ENCODE peak calls at places on chromosomes 5 and 9, in seven cellular contexts. One of them, this sample, is unnamed.

GRCh38 chr5:141826674-141827073 is 51.5 kb downstream of the PCDH1 start:
- DNase-seq in natural killer cell: no peak
- DNase-seq in IMR-90: no peak
- DNase-seq in GM13976: no peak
- DNase-seq in retinal pigment epithelial cell: no peak
- DNase-seq in upper lobe of left lung: no peak
- DNase-seq in left ventricle myocardium inferior: peak; percentile 53
- DNase-seq in this sample: no peak

GRCh38 chr9:107358867-107359440 is 75.9 kb downstream of the RAD23B start:
- DNase-seq in natural killer cell: no peak
- DNase-seq in IMR-90: no peak
- DNase-seq in GM13976: no peak
- DNase-seq in retinal pigment epithelial cell: no peak
- DNase-seq in upper lobe of left lung: no peak
- DNase-seq in left ventricle myocardium inferior: no peak
- DNase-seq in this sample: no peak

GRCh38 chr5:156838966-156839365 is 11.1 kb upstream of the PPP1R2B start:
- DNase-seq in natural killer cell: no peak
- DNase-seq in IMR-90: no peak
- DNase-seq in GM13976: no peak
- DNase-seq in retinal pigment epithelial cell: no peak
- DNase-seq in upper lobe of left lung: no peak
- DNase-seq in left ventricle myocardium inferior: no peak
- DNase-seq in this sample: no peak

GRCh38 chr5:137708062-137708461 is 27.8 kb downstream of the KLHL3 start:
- DNase-seq in natural killer cell: no peak
- DNase-seq in IMR-90: no peak
- DNase-seq in GM13976: no peak
- DNase-seq in retinal pigment epithelial cell: no peak
- DNase-seq in upper lobe of left lung: no peak
- DNase-seq in left ventricle myocardium inferior: no peak
- DNase-seq in this sample: no peak

GRCh38 chr5:116652196-116652729 is 77.6 kb upstream of the SEMA6A start:
- DNase-seq in natural killer cell: no peak
- DNase-seq in IMR-90: peak; percentile 68
- DNase-seq in GM13976: peak; percentile 44
- DNase-seq in retinal pigment epithelial cell: peak; percentile 54
- DNase-seq in upper lobe of left lung: no peak
- DNase-seq in left ventricle myocardium inferior: peak; percentile 62
- DNase-seq in this sample: no peak

GRCh38 chr9:20242767-20243166 is 379.5 kb downstream of the MLLT3 start:
- DNase-seq in natural killer cell: no peak
- DNase-seq in IMR-90: no peak
- DNase-seq in GM13976: peak; percentile 36
- DNase-seq in retinal pigment epithelial cell: no peak
- DNase-seq in upper lobe of left lung: no peak
- DNase-seq in left ventricle myocardium inferior: no peak
- DNase-seq in this sample: no peak

GRCh38 chr5:134526483-134527155 is 1.1 kb downstream of the JADE2 start:
- DNase-seq in natural killer cell: peak; percentile 64
- DNase-seq in IMR-90: no peak
- DNase-seq in GM13976: peak; percentile 85
- DNase-seq in retinal pigment epithelial cell: no peak
- DNase-seq in upper lobe of left lung: peak; percentile 86
- DNase-seq in left ventricle myocardium inferior: peak; percentile 82
- DNase-seq in this sample: no peak

GRCh38 chr5:66757219-66757833 is 161.1 kb downstream of the MAST4 start:
- DNase-seq in natural killer cell: no peak
- DNase-seq in IMR-90: peak; percentile 44
- DNase-seq in GM13976: peak; percentile 33
- DNase-seq in retinal pigment epithelial cell: peak; percentile 22
- DNase-seq in upper lobe of left lung: peak; percentile 68
- DNase-seq in left ventricle myocardium inferior: no peak
- DNase-seq in this sample: no peak

GRCh38 chr5:30401479-30402058 is 791.9 kb upstream of the CDH6 start:
- DNase-seq in natural killer cell: no peak
- DNase-seq in IMR-90: peak; percentile 48
- DNase-seq in GM13976: no peak
- DNase-seq in retinal pigment epithelial cell: peak; percentile 26
- DNase-seq in upper lobe of left lung: no peak
- DNase-seq in left ventricle myocardium inferior: no peak
- DNase-seq in this sample: no peak

GRCh38 chr5:177600458-177601018 is 606 bp downstream of the B4GALT7 start:
- DNase-seq in natural killer cell: no peak
- DNase-seq in IMR-90: peak; percentile 54
- DNase-seq in GM13976: no peak
- DNase-seq in retinal pigment epithelial cell: no peak
- DNase-seq in upper lobe of left lung: no peak
- DNase-seq in left ventricle myocardium inferior: no peak
- DNase-seq in this sample: no peak

GRCh38 chr5:33369470-33370134 is 71.2 kb upstream of the TARS1 start:
- DNase-seq in natural killer cell: no peak
- DNase-seq in IMR-90: peak; percentile 52
- DNase-seq in GM13976: no peak
- DNase-seq in retinal pigment epithelial cell: peak; percentile 30
- DNase-seq in upper lobe of left lung: no peak
- DNase-seq in left ventricle myocardium inferior: no peak
- DNase-seq in this sample: no peak

GRCh38 chr5:166551384-166551783 is 1740.1 kb upstream of the WWC1 start:
- DNase-seq in natural killer cell: no peak
- DNase-seq in IMR-90: no peak
- DNase-seq in GM13976: no peak
- DNase-seq in retinal pigment epithelial cell: peak; percentile 39
- DNase-seq in upper lobe of left lung: no peak
- DNase-seq in left ventricle myocardium inferior: no peak
- DNase-seq in this sample: no peak

GRCh38 chr9:110835404-110835803 is 166.8 kb downstream of the MUSK start:
- DNase-seq in natural killer cell: no peak
- DNase-seq in IMR-90: peak; percentile 91
- DNase-seq in GM13976: no peak
- DNase-seq in retinal pigment epithelial cell: peak; percentile 67
- DNase-seq in upper lobe of left lung: no peak
- DNase-seq in left ventricle myocardium inferior: no peak
- DNase-seq in this sample: no peak

GRCh38 chr5:118326496-118327045 is 661.8 kb downstream of the DTWD2 start:
- DNase-seq in natural killer cell: no peak
- DNase-seq in IMR-90: no peak
- DNase-seq in GM13976: no peak
- DNase-seq in retinal pigment epithelial cell: peak; percentile 43
- DNase-seq in upper lobe of left lung: no peak
- DNase-seq in left ventricle myocardium inferior: no peak
- DNase-seq in this sample: no peak

GRCh38 chr5:61866930-61867329 is 439.1 kb upstream of the KIF2A start:
- DNase-seq in natural killer cell: no peak
- DNase-seq in IMR-90: peak; percentile 38
- DNase-seq in GM13976: no peak
- DNase-seq in retinal pigment epithelial cell: peak; percentile 9
- DNase-seq in upper lobe of left lung: no peak
- DNase-seq in left ventricle myocardium inferior: no peak
- DNase-seq in this sample: no peak

GRCh38 chr5:61860978-61861377 is 445.0 kb upstream of the KIF2A start:
- DNase-seq in natural killer cell: no peak
- DNase-seq in IMR-90: no peak
- DNase-seq in GM13976: no peak
- DNase-seq in retinal pigment epithelial cell: no peak
- DNase-seq in upper lobe of left lung: no peak
- DNase-seq in left ventricle myocardium inferior: no peak
- DNase-seq in this sample: no peak
- TF ChIP-seq CTCF in natural killer cell: no peak
- TF ChIP-seq CTCF in IMR-90: no peak
- TF ChIP-seq CTCF in GM13976: no peak
- TF ChIP-seq CTCF in retinal pigment epithelial cell: peak; percentile 6
- TF ChIP-seq CTCF in upper lobe of left lung: no peak
- TF ChIP-seq CTCF in left ventricle myocardium inferior: no peak
- TF ChIP-seq CTCF in this sample: no peak

GRCh38 chr5:36734422-36734821 is 128.0 kb downstream of the SLC1A3 start:
- DNase-seq in natural killer cell: no peak
- DNase-seq in IMR-90: peak; percentile 36
- DNase-seq in GM13976: no peak
- DNase-seq in retinal pigment epithelial cell: no peak
- DNase-seq in upper lobe of left lung: no peak
- DNase-seq in left ventricle myocardium inferior: no peak
- DNase-seq in this sample: no peak
- TF ChIP-seq CTCF in natural killer cell: no peak
- TF ChIP-seq CTCF in IMR-90: peak; percentile 23
- TF ChIP-seq CTCF in GM13976: peak; percentile 27
- TF ChIP-seq CTCF in retinal pigment epithelial cell: peak; percentile 19
- TF ChIP-seq CTCF in upper lobe of left lung: no peak
- TF ChIP-seq CTCF in left ventricle myocardium inferior: peak; percentile 34
- TF ChIP-seq CTCF in this sample: no peak

GRCh38 chr5:15459200-15459599 is 40.8 kb upstream of the FBXL7 start:
- DNase-seq in natural killer cell: no peak
- DNase-seq in IMR-90: no peak
- DNase-seq in GM13976: no peak
- DNase-seq in retinal pigment epithelial cell: no peak
- DNase-seq in upper lobe of left lung: no peak
- DNase-seq in left ventricle myocardium inferior: no peak
- DNase-seq in this sample: no peak

GRCh38 chr5:15463231-15463630 is 36.7 kb upstream of the FBXL7 start:
- DNase-seq in natural killer cell: no peak
- DNase-seq in IMR-90: peak; percentile 33
- DNase-seq in GM13976: no peak
- DNase-seq in retinal pigment epithelial cell: no peak
- DNase-seq in upper lobe of left lung: no peak
- DNase-seq in left ventricle myocardium inferior: no peak
- DNase-seq in this sample: no peak
- TF ChIP-seq CTCF in natural killer cell: no peak
- TF ChIP-seq CTCF in IMR-90: peak; percentile 72
- TF ChIP-seq CTCF in GM13976: no peak
- TF ChIP-seq CTCF in retinal pigment epithelial cell: peak; percentile 65
- TF ChIP-seq CTCF in upper lobe of left lung: no peak
- TF ChIP-seq CTCF in left ventricle myocardium inferior: peak; percentile 60
- TF ChIP-seq CTCF in this sample: no peak

GRCh38 chr9:129813661-129814060 is 10.3 kb downstream of the TOR1A start:
- DNase-seq in natural killer cell: no peak
- DNase-seq in IMR-90: no peak
- DNase-seq in GM13976: no peak
- DNase-seq in retinal pigment epithelial cell: no peak
- DNase-seq in upper lobe of left lung: no peak
- DNase-seq in left ventricle myocardium inferior: no peak
- DNase-seq in this sample: no peak

GRCh38 chr9:129814432-129815223 is 9.3 kb downstream of the TOR1A start:
- DNase-seq in natural killer cell: no peak
- DNase-seq in IMR-90: no peak
- DNase-seq in GM13976: no peak
- DNase-seq in retinal pigment epithelial cell: no peak
- DNase-seq in upper lobe of left lung: no peak
- DNase-seq in left ventricle myocardium inferior: no peak
- DNase-seq in this sample: no peak

GRCh38 chr9:129812385-129812784 is 9.4 kb downstream of the TOR1B start:
- DNase-seq in natural killer cell: no peak
- DNase-seq in IMR-90: no peak
- DNase-seq in GM13976: no peak
- DNase-seq in retinal pigment epithelial cell: no peak
- DNase-seq in upper lobe of left lung: no peak
- DNase-seq in left ventricle myocardium inferior: no peak
- DNase-seq in this sample: no peak

GRCh38 chr9:129816501-129817435 is 7.2 kb downstream of the TOR1A start:
- DNase-seq in natural killer cell: no peak
- DNase-seq in IMR-90: no peak
- DNase-seq in GM13976: no peak
- DNase-seq in retinal pigment epithelial cell: no peak
- DNase-seq in upper lobe of left lung: peak; percentile 40
- DNase-seq in left ventricle myocardium inferior: no peak
- DNase-seq in this sample: peak; percentile 68

GRCh38 chr9:129815278-129815677 is 8.7 kb downstream of the TOR1A start:
- DNase-seq in natural killer cell: no peak
- DNase-seq in IMR-90: no peak
- DNase-seq in GM13976: no peak
- DNase-seq in retinal pigment epithelial cell: no peak
- DNase-seq in upper lobe of left lung: no peak
- DNase-seq in left ventricle myocardium inferior: no peak
- DNase-seq in this sample: no peak
- TF ChIP-seq CTCF in natural killer cell: no peak
- TF ChIP-seq CTCF in IMR-90: no peak
- TF ChIP-seq CTCF in GM13976: no peak
- TF ChIP-seq CTCF in retinal pigment epithelial cell: no peak
- TF ChIP-seq CTCF in upper lobe of left lung: no peak
- TF ChIP-seq CTCF in left ventricle myocardium inferior: no peak
- TF ChIP-seq CTCF in this sample: no peak

GRCh38 chr9:71254592-71255277 is 133.3 kb upstream of the TRPM3 start:
- DNase-seq in natural killer cell: no peak
- DNase-seq in IMR-90: no peak
- DNase-seq in GM13976: no peak
- DNase-seq in retinal pigment epithelial cell: no peak
- DNase-seq in upper lobe of left lung: no peak
- DNase-seq in left ventricle myocardium inferior: no peak
- DNase-seq in this sample: no peak

GRCh38 chr9:71250626-71251025 is 129.2 kb upstream of the TRPM3 start:
- DNase-seq in natural killer cell: no peak
- DNase-seq in IMR-90: no peak
- DNase-seq in GM13976: no peak
- DNase-seq in retinal pigment epithelial cell: no peak
- DNase-seq in upper lobe of left lung: no peak
- DNase-seq in left ventricle myocardium inferior: no peak
- DNase-seq in this sample: no peak

GRCh38 chr9:71245651-71246050 is 124.2 kb upstream of the TRPM3 start:
- DNase-seq in natural killer cell: no peak
- DNase-seq in IMR-90: no peak
- DNase-seq in GM13976: no peak
- DNase-seq in retinal pigment epithelial cell: no peak
- DNase-seq in upper lobe of left lung: no peak
- DNase-seq in left ventricle myocardium inferior: no peak
- DNase-seq in this sample: no peak

GRCh38 chr9:71253021-71253420 is 131.6 kb upstream of the TRPM3 start:
- DNase-seq in natural killer cell: no peak
- DNase-seq in IMR-90: no peak
- DNase-seq in GM13976: no peak
- DNase-seq in retinal pigment epithelial cell: no peak
- DNase-seq in upper lobe of left lung: no peak
- DNase-seq in left ventricle myocardium inferior: no peak
- DNase-seq in this sample: no peak

DNA sequence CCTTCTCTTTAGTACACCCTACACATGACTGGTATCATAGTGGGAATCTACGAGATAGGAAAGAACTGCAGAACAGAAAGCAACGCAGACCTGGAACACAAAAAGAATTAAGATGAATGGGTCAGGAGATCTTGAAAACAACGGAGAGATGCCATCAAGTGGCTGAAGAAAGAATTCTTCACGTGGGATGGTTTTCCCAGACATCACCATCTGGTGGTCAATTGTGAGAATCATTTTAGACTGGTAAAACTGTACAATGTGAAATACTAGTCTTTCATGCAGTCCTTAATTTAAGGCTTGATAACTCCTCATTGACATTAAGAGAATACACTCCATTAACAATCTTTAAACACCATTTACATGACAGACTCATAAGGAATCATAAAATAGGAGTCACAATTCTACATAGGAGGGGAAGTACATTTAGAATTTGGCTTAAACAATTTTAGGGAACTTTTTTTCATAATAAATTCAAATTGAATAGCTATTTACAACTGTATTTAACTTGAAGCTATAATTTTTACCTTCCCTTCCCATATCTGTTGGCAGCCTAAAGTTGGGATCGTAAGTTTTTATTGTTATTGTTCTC is 128.4 kb upstream of the TRPM3 start:
- DNase-seq in natural killer cell: no peak
- DNase-seq in IMR-90: peak; percentile 64
- DNase-seq in GM13976: peak; percentile 27
- DNase-seq in retinal pigment epithelial cell: peak; percentile 33
- DNase-seq in upper lobe of left lung: no peak
- DNase-seq in left ventricle myocardium inferior: no peak
- DNase-seq in this sample: no peak
- TF ChIP-seq CTCF in natural killer cell: no peak
- TF ChIP-seq CTCF in IMR-90: peak; percentile 93
- TF ChIP-seq CTCF in GM13976: no peak
- TF ChIP-seq CTCF in retinal pigment epithelial cell: peak; percentile 84
- TF ChIP-seq CTCF in upper lobe of left lung: peak; percentile 35
- TF ChIP-seq CTCF in left ventricle myocardium inferior: peak; percentile 74
- TF ChIP-seq CTCF in this sample: no peak

This sample was measured in CD14-positive monocyte.